ENCODE peak calls at places on chromosomes 12 and 14, in six cellular contexts. A, Y, S, Z, E and Q are unnamed samples.

GRCh38 chr12:53930591-53931255 is 7.9 kb upstream of the HOXC13 start:
- DNase-seq in Z (no peak), S (no peak), E (no peak), A (no peak), Y (no peak), Q (no peak)

GRCh38 chr14:77045570-77045890 is 17.0 kb upstream of the IRF2BPL start:
- DNase-seq in A (peak; percentile 73), Z (no peak), Y (peak; percentile 81), S (peak; percentile 48), E (peak; percentile 74), Q (no peak)

GRCh38 chr12:109163150-109163549 is 46.8 kb downstream of the ACACB start:
- DNase-seq in Z (no peak), S (no peak), A (no peak), Y (no peak), E (peak; percentile 24), Q (no peak)

GRCh38 chr12:132904718-132905328 is 17.4 kb upstream of the CHFR start:
- DNase-seq in A (peak; percentile 75), E (peak; percentile 61), Y (peak; percentile 72), S (peak; percentile 91), Z (peak; percentile 74), Q (peak; percentile 89)

GRCh38 chr14:54450535-54450934 is 9.4 kb upstream of the CNIH1 start:
- DNase-seq in A (no peak), Y (no peak), Z (no peak), S (no peak), E (no peak), Q (peak; percentile 53)

GRCh38 chr12:93664573-93665138 is 12.5 kb upstream of the CRADD start:
- DNase-seq in Z (no peak), A (no peak), Y (no peak), E (no peak), S (no peak), Q (no peak)

GRCh38 chr12:95118138-95118787 is 44.8 kb upstream of the NR2C1 start:
- DNase-seq in Y (no peak), S (no peak), E (no peak), A (no peak), Z (no peak), Q (no peak)

GRCh38 chr12:114625294-114625851 is 58.6 kb downstream of the TBX3 start:
- DNase-seq in Y (peak; percentile 31), E (peak; percentile 55), Z (no peak), S (peak; percentile 38), A (peak; percentile 32), Q (peak; percentile 18)

GRCh38 chr12:100026241-100026640 is 41.5 kb upstream of the ANKS1B start:
- DNase-seq in Y (no peak), S (no peak), A (no peak), Z (no peak), E (no peak), Q (no peak)

GRCh38 chr14:67370830-67371229 is 10.7 kb downstream of the EIF2S1 start:
- DNase-seq in S (no peak), Y (no peak), A (no peak), E (no peak), Z (no peak), Q (no peak)

GRCh38 chr12:48000878-48001321 is 3.4 kb downstream of the COL2A1 start:
- DNase-seq in A (no peak), E (peak; percentile 54), S (peak; percentile 38), Z (peak; percentile 52), Y (no peak), Q (no peak)

GRCh38 chr12:89448951-89449371 is 75.6 kb downstream of the GALNT4 start:
- DNase-seq in A (no peak), S (no peak), Z (no peak), Y (no peak), E (no peak), Q (no peak)

GRCh38 chr14:90675399-90675798 is 140.8 kb downstream of the TTC7B start:
- DNase-seq in Y (no peak), Z (no peak), E (peak; percentile 88), S (no peak), A (no peak), Q (no peak)

GRCh38 chr14:65260786-65261185 is 151.7 kb upstream of the FUT8 start:
- DNase-seq in S (no peak), A (no peak), E (no peak), Z (no peak), Y (no peak), Q (no peak)

GRCh38 chr12:57619434-57620244 is 8.4 kb downstream of the ARHGEF25 start:
- DNase-seq in A (peak; percentile 51), Z (no peak), Y (peak; percentile 57), S (no peak), E (no peak), Q (no peak)

GRCh38 chr14:29529418-29529817 is 398.2 kb downstream of the PRKD1 start:
- DNase-seq in Y (no peak), Z (no peak), E (no peak), A (no peak), S (no peak), Q (no peak)

GRCh38 chr12:70543444-70543843 is 93.8 kb downstream of the PTPRB start:
- DNase-seq in A (no peak), Y (no peak), Z (no peak), E (no peak), S (no peak), Q (no peak)

GRCh38 chr14:54805080-54805479 is 97.5 kb downstream of the GCH1 start:
- DNase-seq in Z (no peak), Y (no peak), S (no peak), E (no peak), A (no peak), Q (no peak)

GRCh38 chr14:90520326-90520725 is 123.5 kb downstream of the CALM1 start:
- DNase-seq in E (no peak), Y (no peak), A (no peak), Z (no peak), S (peak; percentile 44), Q (no peak)

GRCh38 chr12:56221757-56222530 is at the start of gene RNF41:
- DNase-seq in Y (peak; percentile 99), A (peak; percentile 99), E (peak; percentile 98), Z (peak; percentile 98), S (peak; percentile 99), Q (peak; percentile 98)

GRCh38 chr12:93335603-93336162 is 42.0 kb upstream of the NUDT4 start:
- DNase-seq in Y (no peak), E (no peak), S (no peak), A (no peak), Z (no peak), Q (no peak)

GRCh38 chr14:47658041-47658440 is 17.4 kb downstream of the MDGA2 start:
- DNase-seq in Z (no peak), Y (no peak), S (no peak), E (no peak), A (no peak), Q (no peak)

GRCh38 chr12:51115516-51115915 is 32.1 kb upstream of the CSRNP2 start:
- DNase-seq in A (no peak), S (no peak), E (no peak), Y (no peak), Z (no peak), Q (no peak)

GRCh38 chr12:1130164-1130563 is 139.1 kb downstream of the ERC1 start:
- DNase-seq in Z (no peak), A (peak; percentile 65), E (no peak), Y (peak; percentile 81), S (no peak), Q (no peak)

GRCh38 chr14:34398024-34398423 is 64.0 kb downstream of the SPTSSA start:
- DNase-seq in A (no peak), Y (no peak), S (no peak), Z (no peak), E (no peak), Q (no peak)

GRCh38 chr14:103817595-103817994 is 29.8 kb downstream of the PPP1R13B start:
- DNase-seq in Z (no peak), E (no peak), A (no peak), S (no peak), Y (no peak), Q (no peak)
- H3K4me3 ChIP-seq in Z (no peak overlapping the region), E (no peak overlapping the region), A (no peak overlapping the region), S (no peak overlapping the region), Y (no peak overlapping the region), Q (no peak overlapping the region)

DNA sequence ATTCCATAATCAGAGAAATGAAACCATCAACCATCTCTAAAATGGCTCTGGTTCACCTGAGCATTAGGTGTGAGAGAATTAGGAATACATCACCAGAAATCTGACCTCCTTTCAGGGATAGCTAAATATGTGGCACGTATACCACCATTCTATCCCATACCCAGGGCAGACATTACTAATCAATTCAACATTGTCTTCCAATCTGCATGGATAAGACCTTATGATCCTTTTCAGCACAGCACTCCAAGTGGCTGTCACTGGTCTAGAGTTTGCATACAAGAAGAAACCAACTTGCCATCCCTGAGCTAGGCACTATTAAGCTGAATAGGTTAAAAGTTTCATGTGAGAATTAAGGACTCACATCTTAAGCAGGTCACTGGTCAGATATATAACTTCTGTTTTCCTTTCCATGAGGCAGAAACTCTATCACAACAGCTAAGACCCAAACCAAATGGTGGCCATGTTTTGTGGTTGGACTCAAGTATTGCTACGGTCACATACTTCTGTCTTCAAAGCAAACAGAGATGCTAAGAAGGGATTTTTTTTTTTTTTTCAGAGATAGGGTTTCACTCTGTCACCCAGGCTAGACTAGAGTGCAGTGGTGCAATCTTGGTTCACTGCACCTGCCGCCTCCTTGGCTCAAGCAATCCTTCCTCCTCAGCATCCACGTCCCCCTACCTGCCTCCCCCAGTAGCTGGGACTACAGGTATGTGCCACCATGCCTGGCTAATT is 249.0 kb downstream of the DPF3 start:
- DNase-seq in S (no peak), E (no peak), Z (no peak), A (no peak), Y (no peak), Q (no peak)
- TF ChIP-seq CTCF in S (no peak), E (no peak), Z (no peak), A (no peak), Y (no peak), Q (no peak)

DNA sequence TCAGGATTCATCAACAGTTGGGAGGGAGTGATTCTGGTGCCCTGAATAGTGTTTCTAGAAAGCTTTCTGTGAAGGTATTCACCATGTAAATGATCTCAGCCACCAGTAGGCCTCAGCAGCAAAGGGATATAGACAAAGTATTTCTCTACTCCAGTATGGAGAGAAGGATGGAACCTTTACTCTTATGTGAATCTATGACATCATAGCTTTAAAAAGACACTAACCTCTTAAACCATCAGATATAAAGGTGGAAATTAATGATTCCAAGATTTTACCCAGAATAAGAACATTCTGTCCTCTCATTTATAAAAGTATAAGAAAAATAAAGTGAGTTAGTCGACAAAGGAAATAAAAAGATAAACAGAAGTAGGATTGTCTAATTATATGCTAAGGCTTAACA is 4.6 kb downstream of the GPR65 start:
- DNase-seq in E (no peak), A (no peak), Y (no peak), Z (no peak), S (no peak), Q (no peak)
- TF ChIP-seq POLR2A in E (no peak), A (no peak), Y (no peak), Z (no peak), S (no peak), Q (no peak)

GRCh38 chr12:6614513-6615177 is 7.5 kb upstream of the CHD4 start:
- DNase-seq in Y (no peak), A (no peak), Z (no peak), E (no peak), S (no peak), Q (no peak)

GRCh38 chr12:6612652-6613014 is 5.5 kb upstream of the CHD4 start:
- DNase-seq in Y (no peak), E (no peak), A (no peak), Z (no peak), S (no peak), Q (no peak)

GRCh38 chr12:6613015-6613775 is 6.0 kb upstream of the CHD4 start:
- DNase-seq in Z (peak; percentile 82), Y (peak; percentile 79), E (peak; percentile 62), S (peak; percentile 91), A (peak; percentile 74), Q (peak; percentile 89)

GRCh38 chr12:6613776-6614512 is 6.8 kb upstream of the CHD4 start:
- DNase-seq in Z (peak; percentile 93), A (peak; percentile 95), E (peak; percentile 97), Y (peak; percentile 90), S (peak; percentile 96), Q (peak; percentile 93)

GRCh38 chr12:6612247-6612646 is 5.1 kb upstream of the CHD4 start:
- DNase-seq in S (peak; percentile 45), Y (no peak), Z (no peak), E (no peak), A (no peak), Q (peak; percentile 28)
- H3K4me3 ChIP-seq in S (no peak overlapping the region), Y (no peak overlapping the region), Z (no peak overlapping the region), E (no peak overlapping the region), A (no peak overlapping the region), Q (no peak overlapping the region)